ENCODE peak calls at places on chromosomes 1 and 21, in four cellular contexts. C is astrocyte of the cerebellum, M is right lobe of liver, K is AG09309. A is an unnamed sample.

GRCh38 chr1:119647734-119648619 is at the start of gene ZNF697:
- DNase-seq in K (peak; percentile 95), M (peak; percentile 98), C (peak; percentile 88), A (peak; percentile 87)

GRCh38 chr21:44612669-44613229 is 870 bp downstream of the KRTAP10-8 start:
- DNase-seq in C (no peak), M (no peak), K (no peak), A (no peak)

GRCh38 chr1:77395051-77395450 is 113.2 kb downstream of the AK5 start:
- DNase-seq in K (no peak), M (no peak), C (no peak), A (no peak)

GRCh38 chr1:203840208-203840808 is 21.1 kb upstream of the SNRPE start:
- DNase-seq in C (no peak), M (no peak), K (no peak), A (no peak)

GRCh38 chr1:2430592-2430973 is 18.2 kb upstream of the PEX10 start:
- DNase-seq in K (no peak), M (no peak), C (no peak), A (no peak)

GRCh38 chr1:187948170-187948794 is 1119.5 kb downstream of the PLA2G4A start:
- DNase-seq in M (no peak), K (no peak), C (no peak), A (no peak)

GRCh38 chr1:25872708-25873107 is 2.8 kb downstream of the PAQR7 start:
- DNase-seq in C (no peak), M (no peak), K (no peak), A (no peak)

GRCh38 chr1:23951646-23952095 is 8.0 kb upstream of the PNRC2 start:
- DNase-seq in C (peak; percentile 43), K (peak; percentile 96), M (no peak), A (peak; percentile 97)

GRCh38 chr1:95614197-95614596 is 380.2 kb downstream of the RWDD3 start:
- DNase-seq in K (no peak), C (no peak), M (no peak), A (no peak)

GRCh38 chr1:10031461-10031860 is 1.3 kb upstream of the UBE4B start:
- DNase-seq in C (no peak), M (no peak), K (no peak), A (no peak)

GRCh38 chr1:159436469-159436868 is 3.1 kb upstream of the OR10J1 start:
- DNase-seq in K (no peak), M (no peak), C (no peak), A (no peak)

GRCh38 chr21:31710586-31710985 is 21.3 kb downstream of the SCAF4 start:
- DNase-seq in C (peak; percentile 63), K (peak; percentile 23), M (no peak), A (no peak)

GRCh38 chr1:47351305-47351704 is 17.7 kb downstream of the CMPK1 start:
- DNase-seq in M (no peak), K (no peak), C (no peak), A (no peak)

GRCh38 chr21:46455575-46456385 is 2.9 kb upstream of the DIP2A start:
- DNase-seq in K (no peak), C (peak; percentile 39), M (no peak), A (no peak)

GRCh38 chr1:175901076-175901475 is 157.7 kb upstream of the TNR start:
- DNase-seq in M (no peak), K (no peak), C (no peak), A (no peak)

GRCh38 chr1:94962745-94963265 is 35.9 kb upstream of the CNN3 start:
- DNase-seq in K (no peak), C (no peak), M (peak; percentile 81), A (no peak)

GRCh38 chr1:226384717-226385116 is 23.2 kb downstream of the PARP1 start:
- DNase-seq in C (no peak), K (no peak), M (no peak), A (no peak)

GRCh38 chr1:246199086-246199485 is 308.0 kb downstream of the SMYD3 start:
- DNase-seq in M (no peak), K (no peak), C (no peak), A (no peak)

GRCh38 chr1:103198996-103199395 is 90.7 kb upstream of the COL11A1 start:
- DNase-seq in C (no peak), K (no peak), M (no peak), A (no peak)

GRCh38 chr1:93732514-93732913 is 50.9 kb upstream of the BCAR3 start:
- DNase-seq in K (no peak), M (no peak), C (no peak), A (no peak)

GRCh38 chr1:84861988-84862644 is 30.9 kb downstream of the LPAR3 start:
- DNase-seq in C (no peak), M (no peak), K (no peak), A (no peak)

GRCh38 chr1:5394111-5394510 is 598.1 kb downstream of the NPHP4 start:
- DNase-seq in K (no peak), M (no peak), C (no peak), A (no peak)

GRCh38 chr1:8423134-8423701 is 105.3 kb downstream of the SLC45A1 start:
- DNase-seq in K (no peak), C (no peak), M (peak; percentile 68), A (no peak)

GRCh38 chr21:43191521-43191920 is 22.7 kb downstream of the CRYAA start:
- DNase-seq in C (no peak), K (no peak), M (no peak), A (no peak)

GRCh38 chr1:216186816-216187215 is 236.4 kb downstream of the USH2A start:
- DNase-seq in C (peak; percentile 11), M (no peak), K (no peak), A (no peak)

GRCh38 chr1:60970081-60970509 is 112.3 kb upstream of the NFIA start:
- DNase-seq in K (peak; percentile 17), C (no peak), M (no peak), A (no peak)

GRCh38 chr1:29379438-29380073 is 143.2 kb downstream of the PTPRU start:
- DNase-seq in M (no peak), K (no peak), C (no peak), A (no peak)

GRCh38 chr1:200034821-200035396 is 7.4 kb downstream of the NR5A2 start:
- DNase-seq in M (no peak), K (no peak), C (no peak), A (no peak)

GRCh38 chr1:53981220-53981619 is 35.1 kb downstream of the LRRC42 start:
- DNase-seq in M (no peak), K (no peak), C (no peak), A (no peak)

GRCh38 chr1:22723151-22723550 is 12.5 kb downstream of the EPHB2 start:
- DNase-seq in M (no peak), C (no peak), K (no peak), A (no peak)

GRCh38 chr21:44748621-44749020 is 37.2 kb upstream of the TSPEAR start:
- DNase-seq in M (no peak), C (no peak), K (no peak), A (no peak)

GRCh38 chr1:192506741-192507155 is 68.8 kb upstream of the RGS1 start:
- DNase-seq in C (no peak), K (no peak), M (no peak), A (no peak)

GRCh38 chr1:56655991-56656613 is 11.0 kb downstream of the PRKAA2 start:
- DNase-seq in C (no peak), M (no peak), K (no peak), A (no peak)

GRCh38 chr21:43369124-43369523 is 57.8 kb downstream of the SIK1 start:
- DNase-seq in M (no peak), C (no peak), K (no peak), A (no peak)

GRCh38 chr1:42934541-42935312 is 23.9 kb downstream of the SLC2A1 start:
- DNase-seq in M (no peak), C (no peak), K (no peak), A (no peak)

GRCh38 chr1:66154394-66154793 is 361.7 kb downstream of the PDE4B start:
- DNase-seq in C (no peak), K (no peak), M (no peak), A (no peak)
- H3K4me3 ChIP-seq in C (no peak overlapping the region), K (no peak overlapping the region), M (no peak overlapping the region), A (no peak overlapping the region)

GRCh38 chr1:163583782-163584181 is 262.0 kb downstream of the NUF2 start:
- DNase-seq in M (no peak), K (no peak), C (no peak), A (no peak)
- H3K4me3 ChIP-seq in M (no peak overlapping the region), K (no peak overlapping the region), C (no peak overlapping the region), A (no peak overlapping the region)

GRCh38 chr1:155000475-155000724 is 2.2 kb upstream of the ZBTB7B start:
- DNase-seq in C (no peak), M (no peak), K (no peak), A (no peak)
- H3K4me3 ChIP-seq in C (peak overlapping the region; percentile 82), M (peak overlapping the region; percentile 93), K (peak overlapping the region; percentile 88), A (peak overlapping the region; percentile 94)

GRCh38 chr1:51986718-51987117 is 3.8 kb downstream of the RAB3B start:
- DNase-seq in K (no peak), C (no peak), M (no peak), A (no peak)

GRCh38 chr1:51988254-51988653 is 2.2 kb downstream of the RAB3B start:
- DNase-seq in C (no peak), K (no peak), M (no peak), A (no peak)

GRCh38 chr1:51989582-51990477 is 670 bp downstream of the RAB3B start:
- DNase-seq in C (no peak), K (no peak), M (no peak), A (no peak)

DNA sequence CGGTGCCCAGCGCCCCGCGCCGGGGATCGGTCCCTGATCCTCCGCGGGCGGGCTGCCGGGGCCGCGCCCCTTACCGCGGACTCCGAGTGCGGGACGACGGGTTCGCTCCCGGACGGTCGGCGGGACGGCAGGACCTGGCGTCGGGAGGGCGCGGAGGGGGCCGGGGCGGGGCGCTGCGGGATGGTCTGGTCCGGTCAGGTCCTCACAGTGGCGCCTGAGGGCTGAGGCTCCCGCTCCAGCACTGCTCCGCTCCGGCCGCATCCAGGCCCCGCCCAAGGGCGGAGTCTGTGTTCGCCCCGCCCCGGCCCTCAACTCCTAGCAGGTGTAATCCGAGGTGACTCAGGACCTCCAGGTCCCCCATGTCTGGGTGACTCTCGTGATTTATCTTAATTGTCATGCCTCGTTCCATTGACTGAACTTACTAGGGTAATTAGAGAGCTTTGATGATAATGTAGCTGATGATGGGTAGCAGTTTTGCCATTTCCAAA is at the start of gene RAB3B:
- DNase-seq in C (peak; percentile 20), M (peak; percentile 69), K (no peak), A (peak; percentile 43)
- H3K4me3 ChIP-seq in C (peak within 1 kb of the TSS; percentile 61), M (peak within 1 kb of the TSS; percentile 23), K (peak within 1 kb of the TSS; percentile 73), A (peak within 1 kb of the TSS; percentile 76)

A was measured in kidney epithelial cell.